ENCODE peak calls at places on chromosome 11, in five cellular contexts. Z, X, F, W and Y are unnamed samples. For H3K4me1, the result is how much of the 10 kb centered on the place peaks cover.

GRCh38 chr11:22668005-22668796 is 1.8 kb downstream of the GAS2 start:
- DNase-seq in Z (no peak), F (no peak), W (no peak), X (no peak), Y (no peak)

GRCh38 chr11:121408830-121409229 is 43.3 kb upstream of the SORL1 start:
- DNase-seq in X (no peak), W (no peak), F (no peak), Z (no peak), Y (no peak)

GRCh38 chr11:27211370-27212127 is 151.5 kb downstream of the CCDC34 start:
- DNase-seq in F (no peak), W (no peak), X (no peak), Z (no peak), Y (no peak)

GRCh38 chr11:34173050-34173449 is 67.6 kb downstream of the NAT10 start:
- DNase-seq in W (no peak), F (no peak), Z (no peak), X (no peak), Y (no peak)

GRCh38 chr11:83571301-83571700 is 285.1 kb upstream of the CCDC90B start:
- DNase-seq in X (no peak), W (no peak), F (no peak), Z (no peak), Y (no peak)

GRCh38 chr11:70788247-70789022 is 390.1 kb downstream of the CTTN start:
- DNase-seq in X (no peak), Z (no peak), F (no peak), W (no peak), Y (no peak)

GRCh38 chr11:9060700-9061111 is 30.7 kb downstream of the SCUBE2 start:
- DNase-seq in X (no peak), Z (peak), W (no peak), F (no peak), Y (no peak)

GRCh38 chr11:64852804-64853520 is 8.5 kb upstream of the CDC42BPG start:
- DNase-seq in F (no peak), W (no peak), Z (no peak), X (no peak), Y (peak)

GRCh38 chr11:117881217-117881616 is 4.8 kb upstream of the FXYD6 start:
- DNase-seq in W (no peak), Z (no peak), F (no peak), X (no peak), Y (no peak)

GRCh38 chr11:118923721-118924587 is 1.8 kb downstream of the BCL9L start:
- DNase-seq in W (no peak), Z (no peak), X (peak), F (no peak), Y (peak)

GRCh38 chr11:44464741-44465140 is 100.7 kb upstream of the CD82 start:
- DNase-seq in X (no peak), F (no peak), Z (no peak), W (no peak), Y (no peak)

GRCh38 chr11:128857341-128857740 is 9.8 kb downstream of the KCNJ1 start:
- DNase-seq in Z (no peak), X (no peak), W (no peak), F (no peak), Y (no peak)

GRCh38 chr11:22173532-22173931 is 19.4 kb upstream of the ANO5 start:
- DNase-seq in F (no peak), Z (no peak), X (no peak), W (no peak), Y (no peak)

GRCh38 chr11:119797137-119797611 is 68.2 kb upstream of the NECTIN1 start:
- DNase-seq in W (no peak), X (peak), F (no peak), Z (no peak), Y (no peak)

GRCh38 chr11:61739966-61740365 is 12.5 kb upstream of the MYRF start:
- DNase-seq in W (no peak), Z (no peak), X (no peak), F (no peak), Y (no peak)

GRCh38 chr11:116931206-116931953 is 94.0 kb upstream of the APOA1 start:
- DNase-seq in F (no peak), X (peak), Z (no peak), W (peak), Y (peak)

GRCh38 chr11:61797263-61797944 is 4.7 kb downstream of the FEN1 start:
- DNase-seq in F (peak), X (peak), W (peak), Z (no peak), Y (peak)

GRCh38 chr11:2688381-2689231 is 11.2 kb downstream of the KCNQ1OT1 start:
- DNase-seq in W (no peak), X (no peak), F (peak), Z (no peak), Y (no peak)
- H3K4me1 ChIP-seq in W (under half), X (under half), F (under half), Z (under half), Y (under half)

GRCh38 chr11:47518212-47518959 is 34.5 kb downstream of the CELF1 start:
- DNase-seq in F (no peak), Z (no peak), X (no peak), W (no peak), Y (no peak)

GRCh38 chr11:47527186-47527585 is 25.7 kb downstream of the CELF1 start:
- DNase-seq in F (no peak), X (no peak), W (no peak), Z (no peak), Y (no peak)

GRCh38 chr11:47523491-47524199 is 29.3 kb downstream of the CELF1 start:
- DNase-seq in X (peak), F (no peak), W (peak), Z (no peak), Y (no peak)

GRCh38 chr11:47524200-47524874 is 28.6 kb downstream of the CELF1 start:
- DNase-seq in X (no peak), F (no peak), W (no peak), Z (no peak), Y (peak)
- H3K27ac ChIP-seq in X (peak), F (no peak), W (peak), Z (no peak), Y (peak)

GRCh38 chr11:66330931-66331330 is 5.3 kb downstream of the RIN1 start:
- DNase-seq in W (no peak), Z (no peak), F (no peak), X (no peak), Y (no peak)

GRCh38 chr11:66332371-66333219 is 3.6 kb downstream of the RIN1 start:
- DNase-seq in X (no peak), W (no peak), F (no peak), Z (no peak), Y (no peak)

GRCh38 chr11:66333896-66334604 is 2.2 kb downstream of the RIN1 start:
- DNase-seq in W (no peak), Z (no peak), F (no peak), X (no peak), Y (no peak)

GRCh38 chr11:66333220-66333877 is 2.9 kb downstream of the RIN1 start:
- DNase-seq in X (no peak), F (no peak), Z (no peak), W (no peak), Y (no peak)

GRCh38 chr11:66331542-66332370 is 4.5 kb downstream of the RIN1 start:
- DNase-seq in W (no peak), X (no peak), F (no peak), Z (no peak), Y (no peak)
- H3K4me1 ChIP-seq in W (under half), X (under half), F (under half), Z (under half), Y (under half)

DNA sequence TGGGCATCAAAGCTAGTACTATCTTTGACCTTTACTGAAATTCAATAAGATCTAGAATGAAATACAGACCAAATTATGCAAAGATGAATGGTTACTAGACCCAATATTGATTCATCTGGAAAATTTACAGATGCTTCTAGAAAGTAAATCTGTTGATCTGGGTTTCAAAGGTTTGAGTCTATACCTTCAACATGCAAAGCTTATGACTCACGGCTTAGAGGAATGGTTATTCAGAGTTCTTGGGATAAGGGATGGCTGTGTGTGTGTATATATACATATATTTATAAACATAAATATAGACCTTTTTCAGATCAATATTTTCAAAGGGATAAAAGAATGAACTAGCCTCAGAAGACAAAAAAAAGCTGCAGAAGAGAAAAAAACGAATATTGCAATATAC is 1.3 kb downstream of the SPTY2D1 start:
- DNase-seq in W (no peak), F (no peak), Z (no peak), X (no peak), Y (no peak)
- H3K27ac ChIP-seq in W (no peak), F (no peak), Z (no peak), X (no peak), Y (no peak)

GRCh38 chr11:86204356-86204755 is 40.2 kb upstream of the EED start:
- DNase-seq in X (no peak), W (no peak), F (no peak), Z (no peak), Y (no peak)

GRCh38 chr11:86197448-86197847 is 47.1 kb upstream of the EED start:
- DNase-seq in W (no peak), X (no peak), Z (no peak), F (no peak), Y (no peak)

GRCh38 chr11:86202013-86202336 is 42.6 kb upstream of the EED start:
- DNase-seq in Z (no peak), F (no peak), X (no peak), W (no peak), Y (no peak)

GRCh38 chr11:86198156-86198555 is 46.4 kb upstream of the EED start:
- DNase-seq in F (no peak), W (no peak), Z (no peak), X (no peak), Y (no peak)

GRCh38 chr11:86201371-86201770 is 43.2 kb upstream of the EED start:
- DNase-seq in W (no peak), F (no peak), Z (no peak), X (no peak), Y (no peak)
- H3K4me1 ChIP-seq in W (under half), F (under half), Z (under half), X (under half), Y (under half)